ENCODE peak calls at places on chromosomes 11 and 22, in six cellular contexts. One of them, this sample, is unnamed.

GRCh38 chr22:19666663-19667593 is 47.4 kb upstream of the SEPTIN5 start:
- DNase-seq in left cardiac atrium: no peak
- DNase-seq in NCI-H1092: no peak
- DNase-seq in HCEC 1CT: no peak
- DNase-seq in HT-29: no peak
- DNase-seq in NK-92 treated with Interleukin-12 subunit alpha and Interleukin-12 subunit beta, amount 100 ng/mL, for 24 hours: no peak
- DNase-seq in this sample: peak

GRCh38 chr11:42647993-42648392 is 663.8 kb upstream of the API5 start:
- DNase-seq in NK-92 treated with Interleukin-12 subunit alpha and Interleukin-12 subunit beta, amount 100 ng/mL, for 24 hours: no peak
- DNase-seq in HCEC 1CT: no peak
- DNase-seq in HT-29: peak
- DNase-seq in left cardiac atrium: no peak
- DNase-seq in NCI-H1092: no peak
- DNase-seq in this sample: no peak

GRCh38 chr22:17283423-17283822 is 64.2 kb upstream of the ADA2 start:
- DNase-seq in HT-29: no peak
- DNase-seq in left cardiac atrium: no peak
- DNase-seq in HCEC 1CT: no peak
- DNase-seq in NK-92 treated with Interleukin-12 subunit alpha and Interleukin-12 subunit beta, amount 100 ng/mL, for 24 hours: no peak
- DNase-seq in NCI-H1092: no peak
- DNase-seq in this sample: no peak

GRCh38 chr22:49687333-49687732 is 140.3 kb downstream of the BRD1 start:
- DNase-seq in NK-92 treated with Interleukin-12 subunit alpha and Interleukin-12 subunit beta, amount 100 ng/mL, for 24 hours: no peak
- DNase-seq in NCI-H1092: no peak
- DNase-seq in HT-29: no peak
- DNase-seq in HCEC 1CT: no peak
- DNase-seq in left cardiac atrium: no peak
- DNase-seq in this sample: no peak

GRCh38 chr11:11243258-11243789 is 109.7 kb downstream of the CSNK2A3 start:
- DNase-seq in NK-92 treated with Interleukin-12 subunit alpha and Interleukin-12 subunit beta, amount 100 ng/mL, for 24 hours: no peak
- DNase-seq in left cardiac atrium: peak
- DNase-seq in NCI-H1092: no peak
- DNase-seq in HCEC 1CT: no peak
- DNase-seq in HT-29: no peak
- DNase-seq in this sample: no peak

GRCh38 chr11:102761646-102762238 is 18.7 kb downstream of the MMP10 start:
- DNase-seq in left cardiac atrium: no peak
- DNase-seq in NK-92 treated with Interleukin-12 subunit alpha and Interleukin-12 subunit beta, amount 100 ng/mL, for 24 hours: no peak
- DNase-seq in NCI-H1092: no peak
- DNase-seq in HT-29: no peak
- DNase-seq in HCEC 1CT: no peak
- DNase-seq in this sample: no peak

GRCh38 chr11:94588366-94588952 is 21.3 kb downstream of the PIWIL4 start:
- DNase-seq in HT-29: no peak
- DNase-seq in HCEC 1CT: no peak
- DNase-seq in NK-92 treated with Interleukin-12 subunit alpha and Interleukin-12 subunit beta, amount 100 ng/mL, for 24 hours: no peak
- DNase-seq in left cardiac atrium: no peak
- DNase-seq in NCI-H1092: no peak
- DNase-seq in this sample: no peak

GRCh38 chr11:68954970-68955958 is 25.5 kb downstream of the MRGPRD start:
- DNase-seq in left cardiac atrium: peak
- DNase-seq in HCEC 1CT: peak
- DNase-seq in HT-29: peak
- DNase-seq in NCI-H1092: no peak
- DNase-seq in NK-92 treated with Interleukin-12 subunit alpha and Interleukin-12 subunit beta, amount 100 ng/mL, for 24 hours: no peak
- DNase-seq in this sample: peak

GRCh38 chr11:17552392-17553248 is 5.6 kb downstream of the OTOG start:
- DNase-seq in HT-29: no peak
- DNase-seq in left cardiac atrium: no peak
- DNase-seq in NCI-H1092: no peak
- DNase-seq in HCEC 1CT: no peak
- DNase-seq in NK-92 treated with Interleukin-12 subunit alpha and Interleukin-12 subunit beta, amount 100 ng/mL, for 24 hours: no peak
- DNase-seq in this sample: no peak

GRCh38 chr11:127274328-127274676 is 273.7 kb upstream of the KIRREL3 start:
- DNase-seq in left cardiac atrium: no peak
- DNase-seq in HT-29: no peak
- DNase-seq in NCI-H1092: no peak
- DNase-seq in HCEC 1CT: no peak
- DNase-seq in NK-92 treated with Interleukin-12 subunit alpha and Interleukin-12 subunit beta, amount 100 ng/mL, for 24 hours: no peak
- DNase-seq in this sample: no peak

GRCh38 chr11:36500315-36500721 is 9.8 kb downstream of the TRAF6 start:
- DNase-seq in left cardiac atrium: no peak
- DNase-seq in HT-29: peak
- DNase-seq in NCI-H1092: no peak
- DNase-seq in NK-92 treated with Interleukin-12 subunit alpha and Interleukin-12 subunit beta, amount 100 ng/mL, for 24 hours: peak
- DNase-seq in HCEC 1CT: peak
- DNase-seq in this sample: peak

GRCh38 chr11:76806608-76807205 is 23.6 kb downstream of the TSKU start:
- DNase-seq in HT-29: no peak
- DNase-seq in HCEC 1CT: no peak
- DNase-seq in NCI-H1092: no peak
- DNase-seq in left cardiac atrium: no peak
- DNase-seq in NK-92 treated with Interleukin-12 subunit alpha and Interleukin-12 subunit beta, amount 100 ng/mL, for 24 hours: no peak
- DNase-seq in this sample: no peak

GRCh38 chr11:62104816-62105610 is 18.8 kb upstream of the INCENP start:
- DNase-seq in NK-92 treated with Interleukin-12 subunit alpha and Interleukin-12 subunit beta, amount 100 ng/mL, for 24 hours: no peak
- DNase-seq in NCI-H1092: no peak
- DNase-seq in HCEC 1CT: peak
- DNase-seq in left cardiac atrium: no peak
- DNase-seq in HT-29: no peak
- DNase-seq in this sample: peak

GRCh38 chr11:100625041-100625440 is 62.0 kb upstream of the ARHGAP42 start:
- DNase-seq in HT-29: no peak
- DNase-seq in HCEC 1CT: no peak
- DNase-seq in left cardiac atrium: no peak
- DNase-seq in NCI-H1092: no peak
- DNase-seq in NK-92 treated with Interleukin-12 subunit alpha and Interleukin-12 subunit beta, amount 100 ng/mL, for 24 hours: no peak
- DNase-seq in this sample: peak

GRCh38 chr22:48152154-48152775 is 1389.8 kb downstream of the TBC1D22A start:
- DNase-seq in HT-29: no peak
- DNase-seq in NCI-H1092: no peak
- DNase-seq in HCEC 1CT: no peak
- DNase-seq in NK-92 treated with Interleukin-12 subunit alpha and Interleukin-12 subunit beta, amount 100 ng/mL, for 24 hours: no peak
- DNase-seq in left cardiac atrium: no peak
- DNase-seq in this sample: no peak

GRCh38 chr11:18495268-18495667 is 31.5 kb downstream of the TSG101 start:
- DNase-seq in left cardiac atrium: no peak
- DNase-seq in HCEC 1CT: no peak
- DNase-seq in NK-92 treated with Interleukin-12 subunit alpha and Interleukin-12 subunit beta, amount 100 ng/mL, for 24 hours: no peak
- DNase-seq in HT-29: no peak
- DNase-seq in NCI-H1092: no peak
- DNase-seq in this sample: no peak

GRCh38 chr11:96456111-96456510 is 66.3 kb downstream of the JRKL start:
- DNase-seq in left cardiac atrium: no peak
- DNase-seq in NCI-H1092: no peak
- DNase-seq in HT-29: no peak
- DNase-seq in NK-92 treated with Interleukin-12 subunit alpha and Interleukin-12 subunit beta, amount 100 ng/mL, for 24 hours: no peak
- DNase-seq in HCEC 1CT: no peak
- DNase-seq in this sample: no peak

GRCh38 chr11:61696602-61697001 is 16.4 kb downstream of the DAGLA start:
- DNase-seq in HT-29: no peak
- DNase-seq in HCEC 1CT: no peak
- DNase-seq in NCI-H1092: no peak
- DNase-seq in left cardiac atrium: no peak
- DNase-seq in NK-92 treated with Interleukin-12 subunit alpha and Interleukin-12 subunit beta, amount 100 ng/mL, for 24 hours: no peak
- DNase-seq in this sample: no peak

GRCh38 chr11:47616726-47617416 is 22.7 kb upstream of the C1QTNF4 start:
- DNase-seq in left cardiac atrium: peak
- DNase-seq in HT-29: peak
- DNase-seq in NCI-H1092: peak
- DNase-seq in HCEC 1CT: peak
- DNase-seq in NK-92 treated with Interleukin-12 subunit alpha and Interleukin-12 subunit beta, amount 100 ng/mL, for 24 hours: no peak
- DNase-seq in this sample: peak

GRCh38 chr22:44463151-44463550 is 34.9 kb downstream of the RTL6 start:
- DNase-seq in NCI-H1092: no peak
- DNase-seq in HCEC 1CT: no peak
- DNase-seq in NK-92 treated with Interleukin-12 subunit alpha and Interleukin-12 subunit beta, amount 100 ng/mL, for 24 hours: no peak
- DNase-seq in left cardiac atrium: no peak
- DNase-seq in HT-29: no peak
- DNase-seq in this sample: no peak

GRCh38 chr11:2584434-2584811 is 115.4 kb downstream of the KCNQ1OT1 start:
- DNase-seq in HCEC 1CT: no peak
- DNase-seq in left cardiac atrium: no peak
- DNase-seq in NCI-H1092: no peak
- DNase-seq in NK-92 treated with Interleukin-12 subunit alpha and Interleukin-12 subunit beta, amount 100 ng/mL, for 24 hours: no peak
- DNase-seq in HT-29: no peak
- DNase-seq in this sample: no peak

GRCh38 chr22:37557321-37558001 is 2.8 kb upstream of the CDC42EP1 start:
- DNase-seq in HCEC 1CT: no peak
- DNase-seq in NCI-H1092: no peak
- DNase-seq in left cardiac atrium: no peak
- DNase-seq in NK-92 treated with Interleukin-12 subunit alpha and Interleukin-12 subunit beta, amount 100 ng/mL, for 24 hours: no peak
- DNase-seq in HT-29: peak
- DNase-seq in this sample: no peak

GRCh38 chr11:59669611-59670009 is 773 bp upstream of the PATL1 start:
- DNase-seq in NCI-H1092: no peak
- DNase-seq in HT-29: peak
- DNase-seq in NK-92 treated with Interleukin-12 subunit alpha and Interleukin-12 subunit beta, amount 100 ng/mL, for 24 hours: no peak
- DNase-seq in left cardiac atrium: peak
- DNase-seq in HCEC 1CT: peak
- DNase-seq in this sample: peak

This sample was measured in fibroblast of mammary gland.